ENCODE peak calls at places on chromosome 22, in five cellular contexts. G, Q, O, D and V are unnamed samples.

GRCh38 chr22:30127749-30128166 is 47.5 kb downstream of the HORMAD2 start:
- DNase-seq in G (peak; percentile 69), Q (no peak), O (no peak), D (no peak), V (no peak)

GRCh38 chr22:47120399-47120798 is 357.9 kb downstream of the TBC1D22A start:
- DNase-seq in G (no peak), Q (peak; percentile 19), O (no peak), D (no peak), V (no peak)

GRCh38 chr22:17430298-17430900 is 61.1 kb downstream of the CECR2 start:
- DNase-seq in G (peak; percentile 6), Q (no peak), O (no peak), D (no peak), V (no peak)

GRCh38 chr22:42985541-42985925 is 29.4 kb downstream of the PACSIN2 start:
- DNase-seq in G (no peak), Q (no peak), O (no peak), D (no peak), V (no peak)

GRCh38 chr22:25064894-25065560 is 112.5 kb downstream of the KIAA1671 start:
- DNase-seq in G (no peak), Q (peak; percentile 75), O (no peak), D (no peak), V (no peak)

GRCh38 chr22:27677895-27678458 is 123.6 kb downstream of the MN1 start:
- DNase-seq in G (no peak), Q (no peak), O (no peak), D (no peak), V (no peak)

GRCh38 chr22:27246558-27246957 is 555.0 kb downstream of the MN1 start:
- DNase-seq in G (no peak), Q (no peak), O (no peak), D (no peak), V (no peak)

GRCh38 chr22:41573677-41574264 is 13.0 kb downstream of the CSDC2 start:
- DNase-seq in G (no peak), Q (no peak), O (no peak), D (no peak), V (no peak)

GRCh38 chr22:25350551-25350971 is 131.1 kb downstream of the CRYBB2 start:
- DNase-seq in G (no peak), Q (no peak), O (no peak), D (no peak), V (no peak)

GRCh38 chr22:17841836-17842235 is 67.6 kb upstream of the BID start:
- DNase-seq in G (no peak), Q (no peak), O (no peak), D (no peak), V (no peak)

DNA sequence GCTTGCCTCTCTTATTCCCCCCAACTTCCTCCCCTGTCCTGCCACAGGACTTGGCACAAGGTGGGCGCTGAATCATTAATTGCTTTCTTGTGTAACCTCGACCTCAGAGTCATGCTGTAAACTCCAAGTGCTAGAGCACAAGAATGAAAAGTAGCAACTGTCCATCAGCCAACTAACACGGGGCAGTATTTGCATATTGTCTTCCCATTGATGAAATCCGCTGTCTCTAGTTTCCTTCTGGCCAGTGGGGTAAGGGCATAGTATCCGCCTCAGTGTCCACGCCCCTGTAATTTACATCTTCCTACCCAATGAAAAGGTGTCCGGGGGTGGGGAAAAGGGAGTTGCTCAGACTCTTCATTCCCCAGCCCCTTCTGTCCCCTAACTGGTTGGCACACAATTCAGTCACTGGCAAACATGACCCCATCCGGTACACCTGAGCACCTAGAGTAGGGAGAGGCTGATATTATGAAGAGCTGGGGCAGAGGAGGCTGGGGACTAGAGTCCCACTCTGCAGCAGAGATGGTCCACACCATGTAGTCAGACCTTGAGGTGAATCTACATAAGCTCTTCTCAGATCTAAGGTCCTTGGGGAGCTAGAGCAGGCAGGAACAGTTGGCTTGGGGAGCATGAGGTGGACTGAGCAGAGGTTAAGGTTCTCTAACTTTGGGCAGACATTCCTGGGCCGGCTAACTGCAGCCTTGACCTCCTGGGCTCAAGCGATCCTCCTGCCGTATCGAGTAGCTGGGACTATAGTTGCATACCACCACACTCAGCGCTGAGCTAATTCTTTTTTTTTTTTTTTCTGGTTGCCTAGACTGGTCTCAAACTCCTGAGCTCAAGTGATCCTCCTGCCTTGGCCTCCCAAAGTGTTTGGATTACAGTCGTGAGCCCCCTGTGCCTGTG is 6.8 kb upstream of the GGA1 start:
- DNase-seq in G (peak; percentile 66), Q (no peak), O (peak; percentile 56), D (peak; percentile 93), V (peak; percentile 43)
- H3K4me3 ChIP-seq in G (peak overlapping the region; percentile 35), Q (no peak overlapping the region), O (no peak overlapping the region), D (peak overlapping the region; percentile 49), V (no peak overlapping the region)

DNA sequence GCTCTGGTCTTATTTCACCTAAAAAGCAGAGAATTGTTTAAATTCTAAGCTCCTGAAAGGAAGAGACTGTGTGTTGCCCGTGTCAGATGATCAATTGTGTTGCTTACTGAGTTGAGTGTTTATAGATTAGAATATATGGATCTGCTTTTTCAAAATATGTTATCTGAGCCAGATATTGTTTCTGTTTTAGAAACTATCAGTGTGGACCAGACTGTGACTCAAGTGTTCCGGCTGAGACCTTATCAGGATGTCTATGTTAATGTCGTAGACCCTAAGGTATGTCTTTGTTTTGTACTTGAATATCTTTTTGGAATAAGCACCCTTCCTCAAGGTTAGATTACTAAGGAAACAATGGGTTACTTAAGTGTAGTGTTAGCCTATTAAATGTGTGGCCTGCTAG is 11.0 kb downstream of the DEPDC5 start:
- DNase-seq in G (no peak), Q (no peak), O (no peak), D (no peak), V (no peak)
- H3K36me3 ChIP-seq in G (peaks cover 20% of the 10 kb centered on the region), Q (peaks cover 83% of the 10 kb centered on the region), O (peaks cover 22% of the 10 kb centered on the region), D (peaks cover 65% of the 10 kb centered on the region), V (peaks cover 26% of the 10 kb centered on the region)

GRCh38 chr22:45758603-45759002 is 87.0 kb downstream of the ATXN10 start:
- DNase-seq in G (no peak), Q (no peak), O (no peak), D (no peak), V (no peak)

GRCh38 chr22:45757936-45758335 is 86.3 kb downstream of the ATXN10 start:
- DNase-seq in G (no peak), Q (no peak), O (no peak), D (no peak), V (no peak)

GRCh38 chr22:45757068-45757467 is 85.4 kb downstream of the ATXN10 start:
- DNase-seq in G (peak; percentile 58), Q (no peak), O (no peak), D (peak; percentile 80), V (peak; percentile 13)

GRCh38 chr22:45756558-45756957 is 84.9 kb downstream of the ATXN10 start:
- DNase-seq in G (no peak), Q (no peak), O (no peak), D (no peak), V (no peak)

GRCh38 chr22:45754822-45755221 is 83.2 kb downstream of the ATXN10 start:
- DNase-seq in G (no peak), Q (no peak), O (no peak), D (no peak), V (no peak)
- H3K4me3 ChIP-seq in G (no peak overlapping the region), Q (no peak overlapping the region), O (no peak overlapping the region), D (no peak overlapping the region), V (no peak overlapping the region)

DNA sequence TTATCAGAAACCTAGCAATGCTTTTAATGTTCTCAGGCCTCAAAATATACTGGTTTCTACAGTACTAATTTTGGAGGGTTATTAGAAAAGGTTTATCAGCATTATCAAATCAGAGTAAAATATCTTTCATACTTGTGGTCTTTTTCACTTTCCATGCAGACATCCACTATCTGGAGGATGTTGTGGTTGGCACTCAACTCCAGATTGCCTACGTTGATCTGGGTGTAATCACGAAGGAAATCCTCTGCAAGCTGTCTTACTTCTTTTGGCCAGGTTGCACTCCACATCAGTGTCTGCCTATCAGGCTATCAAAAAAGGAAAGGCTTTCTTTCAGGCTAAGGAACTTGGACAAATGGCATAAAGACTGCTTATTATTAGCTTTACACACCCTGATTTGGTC is 11.6 kb downstream of the DDX17 start:
- DNase-seq in G (no peak), Q (no peak), O (no peak), D (no peak), V (no peak)
- H3K36me3 ChIP-seq in G (peaks cover 92% of the 10 kb centered on the region), Q (peaks cover 98% of the 10 kb centered on the region), O (peaks cover 91% of the 10 kb centered on the region), D (peaks cover 100% of the 10 kb centered on the region), V (peaks cover 97% of the 10 kb centered on the region)

GRCh38 chr22:50471197-50471847 is 3.5 kb downstream of the SBF1 start:
- DNase-seq in G (no peak), Q (no peak), O (no peak), D (no peak), V (no peak)

GRCh38 chr22:50473855-50474671 is 772 bp downstream of the SBF1 start:
- DNase-seq in G (peak; percentile 90), Q (no peak), O (no peak), D (peak; percentile 73), V (peak; percentile 94)

GRCh38 chr22:50471962-50472361 is 2.9 kb downstream of the SBF1 start:
- DNase-seq in G (no peak), Q (no peak), O (no peak), D (no peak), V (no peak)

GRCh38 chr22:50474711-50475651 is at the start of gene SBF1:
- DNase-seq in G (peak; percentile 98), Q (peak; percentile 94), O (peak; percentile 78), D (peak; percentile 97), V (peak; percentile 95)

DNA sequence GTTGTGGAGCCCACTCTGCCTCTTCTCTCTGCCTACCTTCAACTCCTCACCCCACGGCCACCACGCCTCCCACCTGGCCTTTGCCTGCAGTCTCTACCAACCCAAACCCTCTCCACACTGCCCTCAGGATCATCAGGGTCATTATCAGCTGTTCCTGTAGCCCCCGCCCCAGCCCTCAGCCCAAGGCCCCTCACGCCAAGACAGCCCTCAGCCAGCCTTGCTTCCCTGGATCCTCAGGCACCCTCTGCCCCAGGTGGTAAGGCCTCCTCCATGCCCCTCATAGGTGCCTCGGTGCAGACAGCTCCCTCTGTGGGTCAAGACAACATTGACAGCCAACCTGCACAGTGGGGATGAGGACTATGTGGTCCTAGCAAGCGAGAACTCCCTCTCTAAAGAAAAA is 1.7 kb downstream of the SBF1 start:
- DNase-seq in G (peak; percentile 34), Q (no peak), O (peak; percentile 43), D (peak; percentile 80), V (no peak)
- H3K4me3 ChIP-seq in G (peak overlapping the region; percentile 80), Q (peak overlapping the region; percentile 93), O (no peak overlapping the region), D (peak overlapping the region; percentile 85), V (peak overlapping the region; percentile 96)

DNA sequence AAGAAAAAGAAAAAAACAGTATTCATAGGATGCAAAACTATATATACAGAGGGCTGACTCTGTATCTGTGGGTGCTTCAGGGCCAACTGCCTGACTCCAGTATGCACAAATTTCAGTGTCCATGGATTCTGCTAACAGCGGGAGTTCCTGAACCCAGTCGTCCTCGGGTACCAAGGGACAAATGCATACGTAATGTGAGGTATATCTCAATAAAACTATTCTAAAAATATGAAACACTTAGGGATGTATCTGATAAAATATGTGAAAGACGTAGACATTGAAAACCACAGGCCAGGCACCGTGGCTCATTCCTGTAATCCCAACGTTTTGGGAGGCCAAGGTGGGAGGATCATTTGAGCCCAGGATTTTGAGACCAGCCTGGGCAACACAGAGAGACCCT is 13.9 kb upstream of the COMT start:
- DNase-seq in G (no peak), Q (no peak), O (no peak), D (no peak), V (no peak)
- H3K36me3 ChIP-seq in G (no peaks in the 10 kb centered on the region), Q (no peaks in the 10 kb centered on the region), O (no peaks in the 10 kb centered on the region), D (no peaks in the 10 kb centered on the region), V (no peaks in the 10 kb centered on the region)